ENCODE peak calls at places on chromosomes 3 and 15, in ten cellular contexts. T is tibial artery, Q is ovary, J is PC-9, F is tibial nerve, R is GM23338, I is heart left ventricle, A is GM23248, U is neural progenitor cell, E is transverse colon. Z is an unnamed sample. For H3K4me1, the result is how much of the 10 kb centered on the place peaks cover.

GRCh38 chr3:107557743-107558142 is 35.0 kb downstream of the BBX start:
- DNase-seq in T (no peak), Q (no peak), J (no peak), F (no peak), R (no peak), I (no peak), A (no peak), U (no peak), E (no peak), Z (no peak)

GRCh38 chr3:159765860-159766294 is 222.8 kb upstream of the IL12A start:
- DNase-seq in T (peak), Q (no peak), J (no peak), F (no peak), R (no peak), I (no peak), A (peak), U (no peak), E (no peak), Z (no peak)

GRCh38 chr3:132549890-132550578 is 47.0 kb upstream of the ACKR4 start:
- DNase-seq in T (no peak), Q (no peak), J (no peak), F (no peak), R (no peak), I (no peak), A (peak), U (no peak), E (no peak), Z (no peak)

GRCh38 chr3:68787227-68787626 is 145.1 kb downstream of the TAFA4 start:
- DNase-seq in T (no peak), Q (no peak), J (no peak), F (no peak), R (no peak), I (no peak), A (no peak), U (no peak), E (no peak), Z (no peak)

GRCh38 chr3:54939591-54940300 is 11.9 kb upstream of the LRTM1 start:
- DNase-seq in T (no peak), Q (no peak), J (no peak), F (no peak), R (no peak), I (no peak), A (peak), U (no peak), E (no peak), Z (no peak)

GRCh38 chr15:20346082-20346805 is 195.4 kb downstream of the GOLGA6L6 start:
- DNase-seq in T (no peak), Q (no peak), J (peak), F (no peak), R (no peak), I (peak), A (no peak), U (no peak), E (no peak), Z (no peak)

GRCh38 chr15:48176957-48177356 is 1.1 kb downstream of the MYEF2 start:
- DNase-seq in T (no peak), Q (no peak), J (no peak), F (no peak), R (no peak), I (no peak), A (no peak), U (no peak), E (no peak), Z (no peak)

GRCh38 chr3:172259191-172259590 is 189.1 kb downstream of the GHSR start:
- DNase-seq in T (no peak), Q (peak), J (no peak), F (no peak), R (no peak), I (no peak), A (peak), U (no peak), E (no peak), Z (no peak)

GRCh38 chr15:69910511-69910910 is 187.2 kb downstream of the TLE3 start:
- DNase-seq in T (peak), Q (no peak), J (no peak), F (no peak), R (peak), I (no peak), A (no peak), U (peak), E (no peak), Z (peak)

GRCh38 chr3:25854214-25854613 is 64.3 kb downstream of the OXSM start:
- DNase-seq in T (no peak), Q (no peak), J (peak), F (no peak), R (no peak), I (no peak), A (peak), U (no peak), E (no peak), Z (no peak)

GRCh38 chr15:68386587-68387287 is 45.2 kb downstream of the ITGA11 start:
- DNase-seq in T (peak), Q (peak), J (no peak), F (no peak), R (no peak), I (no peak), A (no peak), U (no peak), E (no peak), Z (no peak)

GRCh38 chr3:136932518-136932917 is 25.3 kb upstream of the IL20RB start:
- DNase-seq in T (no peak), Q (no peak), J (no peak), F (no peak), R (no peak), I (no peak), A (no peak), U (no peak), E (no peak), Z (no peak)

GRCh38 chr3:194130807-194131589 is 5.0 kb upstream of the HES1 start:
- DNase-seq in T (peak), Q (no peak), J (peak), F (no peak), R (peak), I (peak), A (peak), U (peak), E (peak), Z (peak)

GRCh38 chr15:94638183-94638582 is 406.8 kb downstream of the MCTP2 start:
- DNase-seq in T (no peak), Q (no peak), J (no peak), F (no peak), R (peak), I (no peak), A (no peak), U (peak), E (no peak), Z (no peak)

GRCh38 chr3:54047568-54047967 is 74.8 kb upstream of the CACNA2D3 start:
- DNase-seq in T (no peak), Q (no peak), J (no peak), F (no peak), R (no peak), I (no peak), A (peak), U (no peak), E (no peak), Z (no peak)

GRCh38 chr3:22981861-22982260 is 221.3 kb upstream of the UBE2E2 start:
- DNase-seq in T (no peak), Q (no peak), J (no peak), F (no peak), R (no peak), I (no peak), A (no peak), U (no peak), E (no peak), Z (no peak)

GRCh38 chr15:49045691-49046112 is 544 bp downstream of the SECISBP2L start:
- DNase-seq in T (no peak), Q (no peak), J (no peak), F (no peak), R (peak), I (no peak), A (peak), U (peak), E (no peak), Z (no peak)

GRCh38 chr3:11610700-11611099 is 33.0 kb downstream of the VGLL4 start:
- DNase-seq in T (no peak), Q (no peak), J (no peak), F (no peak), R (no peak), I (no peak), A (no peak), U (no peak), E (no peak), Z (no peak)

GRCh38 chr3:11610044-11610671 is 33.6 kb downstream of the VGLL4 start:
- DNase-seq in T (no peak), Q (peak), J (no peak), F (no peak), R (no peak), I (no peak), A (no peak), U (peak), E (peak), Z (no peak)

GRCh38 chr3:11612515-11613184 is 31.1 kb downstream of the VGLL4 start:
- DNase-seq in T (no peak), Q (no peak), J (no peak), F (no peak), R (no peak), I (no peak), A (peak), U (no peak), E (no peak), Z (no peak)

GRCh38 chr3:11609481-11609880 is 34.2 kb downstream of the VGLL4 start:
- DNase-seq in T (no peak), Q (no peak), J (no peak), F (no peak), R (no peak), I (no peak), A (no peak), U (no peak), E (no peak), Z (no peak)

DNA sequence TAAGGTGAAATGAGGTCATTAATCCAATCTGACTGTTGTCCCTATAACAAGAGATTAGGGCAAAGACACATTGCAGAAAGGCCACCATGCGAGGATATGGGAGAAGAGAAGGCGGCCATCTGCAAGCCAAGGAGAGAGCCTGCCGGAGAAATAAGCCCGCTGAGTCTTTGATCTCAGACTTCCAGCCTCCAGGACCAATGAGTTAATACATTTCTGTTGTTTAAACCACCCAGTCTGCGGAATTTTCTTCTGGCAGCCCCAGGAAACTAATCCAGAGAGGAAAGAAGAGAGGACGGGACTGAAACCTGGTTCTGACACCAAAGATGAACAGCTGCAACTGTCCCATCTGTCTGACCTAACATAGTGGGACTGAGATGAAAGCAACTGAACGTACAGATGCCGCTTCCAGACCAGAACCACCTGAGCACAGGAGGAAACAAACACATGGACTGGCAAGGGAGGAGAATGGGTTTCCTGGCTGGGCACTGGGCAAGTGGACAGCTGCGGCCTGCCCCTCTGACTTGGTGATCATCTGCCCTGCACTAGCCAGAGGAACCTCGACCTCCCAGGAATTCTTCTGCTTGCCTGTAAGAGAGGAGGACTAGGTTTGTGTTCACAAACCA is 32.3 kb downstream of the VGLL4 start:
- DNase-seq in T (no peak), Q (no peak), J (no peak), F (no peak), R (no peak), I (no peak), A (no peak), U (peak), E (no peak), Z (no peak)
- H3K4me1 ChIP-seq in T (under half), Q (under half), J (under half), F (under half), R (half or more), I (half or more), A (under half), U (half or more), E (under half), Z (under half)

DNA sequence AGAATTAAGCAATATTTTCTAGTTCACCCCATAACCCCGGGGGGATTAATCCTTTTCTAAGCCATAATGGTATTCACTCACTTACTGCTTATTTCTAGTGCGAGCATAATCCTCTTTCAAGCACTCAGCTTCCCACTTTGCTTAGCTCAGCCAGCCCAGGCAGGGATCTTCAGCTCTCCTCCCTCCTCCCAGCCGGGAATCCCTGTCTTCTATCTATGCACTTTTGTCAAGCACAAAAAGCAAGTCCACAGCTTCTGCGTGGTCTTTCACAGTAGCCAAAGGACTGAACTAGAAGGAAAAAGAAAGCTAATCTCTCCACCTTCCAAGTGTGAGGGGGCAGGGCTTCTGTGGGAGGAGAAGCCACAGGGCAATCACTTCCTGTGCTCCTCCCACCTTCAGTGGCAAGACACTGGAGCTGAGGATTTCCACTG is 62.8 kb downstream of the PEX5L start:
- DNase-seq in T (no peak), Q (no peak), J (no peak), F (no peak), R (peak), I (no peak), A (no peak), U (peak), E (no peak), Z (no peak)
- H3K4me1 ChIP-seq in T (under half), Q (under half), J (under half), F (under half), R (under half), I (under half), A (under half), U (under half), E (under half), Z (under half)

GRCh38 chr3:187978433-187979011 is 175.4 kb upstream of the LPP start:
- DNase-seq in T (no peak), Q (no peak), J (peak), F (no peak), R (no peak), I (no peak), A (no peak), U (no peak), E (no peak), Z (no peak)
- H3K4me1 ChIP-seq in T (under half), Q (under half), J (half or more), F (under half), R (under half), I (under half), A (under half), U (under half), E (under half), Z (under half)

DNA sequence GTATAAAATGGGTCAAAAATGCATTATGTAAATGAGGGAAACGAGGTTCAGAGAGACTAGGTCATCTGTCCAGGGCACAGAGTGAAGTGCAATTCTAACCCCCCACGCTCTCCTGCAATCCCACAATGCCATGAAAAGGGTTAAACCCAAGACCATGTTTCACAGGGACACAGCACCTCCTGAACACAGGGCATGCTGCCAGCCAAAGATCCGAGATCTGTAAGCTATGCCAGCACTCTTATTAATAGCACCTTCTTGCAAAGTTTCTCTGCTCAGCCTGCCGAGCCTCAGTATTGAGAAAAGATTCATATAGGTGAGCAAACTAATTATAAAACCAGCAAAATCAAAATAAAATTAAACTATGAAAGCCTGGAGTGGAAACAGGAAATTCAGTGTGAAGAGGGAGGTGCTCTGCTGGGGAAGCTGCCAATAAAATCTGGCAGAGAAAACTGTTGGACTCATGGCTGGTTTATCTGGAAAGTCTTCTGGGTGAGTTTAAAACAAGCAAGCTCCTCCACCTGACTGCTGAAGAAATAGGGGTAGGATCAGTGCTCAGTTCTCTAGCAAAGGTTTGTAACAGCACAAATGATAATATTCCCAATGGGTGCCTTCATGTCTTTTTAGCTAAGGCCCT is 50.3 kb downstream of the LRIG1 start:
- DNase-seq in T (peak), Q (peak), J (no peak), F (peak), R (no peak), I (no peak), A (peak), U (no peak), E (peak), Z (no peak)
- H3K4me1 ChIP-seq in T (half or more), Q (under half), J (under half), F (under half), R (half or more), I (half or more), A (under half), U (half or more), E (half or more), Z (under half)

GRCh38 chr3:73446467-73447110 is 178.2 kb downstream of the PDZRN3 start:
- DNase-seq in T (no peak), Q (no peak), J (no peak), F (no peak), R (no peak), I (no peak), A (no peak), U (no peak), E (no peak), Z (no peak)
- H3K4me1 ChIP-seq in T (under half), Q (under half), J (under half), F (under half), R (under half), I (under half), A (under half), U (under half), E (under half), Z (under half)

GRCh38 chr15:92619380-92620101 is 36.0 kb downstream of the FAM174B start:
- DNase-seq in T (peak), Q (peak), J (no peak), F (no peak), R (no peak), I (no peak), A (peak), U (no peak), E (peak), Z (no peak)
- H3K4me1 ChIP-seq in T (under half), Q (under half), J (under half), F (under half), R (under half), I (under half), A (under half), U (under half), E (under half), Z (under half)

GRCh38 chr15:77640615-77641014 is 7.9 kb upstream of the LINGO1 start:
- DNase-seq in T (no peak), Q (no peak), J (no peak), F (no peak), R (no peak), I (no peak), A (no peak), U (no peak), E (no peak), Z (no peak)
- H3K4me1 ChIP-seq in T (under half), Q (under half), J (under half), F (under half), R (under half), I (under half), A (under half), U (under half), E (under half), Z (under half)

DNA sequence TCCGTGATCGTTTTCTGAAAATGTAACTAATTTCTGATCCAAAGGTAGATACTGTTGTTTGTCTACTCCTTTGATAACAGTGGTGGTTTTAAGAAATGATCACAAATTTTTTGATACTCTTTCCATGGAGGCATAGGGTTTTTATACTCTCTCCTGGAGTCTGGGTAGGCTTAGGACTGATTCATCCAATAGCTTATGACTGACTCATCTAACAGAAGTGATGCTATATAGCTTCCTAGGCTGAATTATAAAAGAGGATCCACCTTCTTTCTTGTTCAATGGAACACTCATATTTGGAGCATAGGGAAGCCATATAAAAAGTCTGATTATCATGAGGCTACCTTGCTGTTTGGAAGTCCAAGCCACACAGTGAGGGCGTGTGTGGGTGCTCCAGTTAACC is 84.3 kb downstream of the CHST2 start:
- DNase-seq in T (no peak), Q (no peak), J (no peak), F (no peak), R (no peak), I (no peak), A (peak), U (no peak), E (no peak), Z (no peak)
- H3K4me1 ChIP-seq in T (under half), Q (under half), J (under half), F (under half), R (under half), I (under half), A (under half), U (under half), E (under half), Z (under half)